ENCODE peak calls at places on chromosomes 6 and 20, in ten cellular contexts. X is stomach, C is DND-41, P is heart left ventricle, S is SJSA1, Q is fibroblast of lung, W is Peyer's patch, V is body of pancreas, A is BE2C, O is neural progenitor cell. J is an unnamed sample.

GRCh38 chr6:68087399-68088133 is 547.5 kb upstream of the ADGRB3 start:
- DNase-seq in X (no peak), C (no peak), P (no peak), S (no peak), Q (no peak), W (no peak), V (no peak), A (no peak), O (no peak), J (no peak)

GRCh38 chr6:167573461-167574215 is 248.8 kb downstream of the TTLL2 start:
- DNase-seq in X (no peak), C (no peak), P (no peak), S (no peak), Q (peak; percentile 22), W (no peak), V (no peak), A (no peak), O (no peak), J (no peak)

GRCh38 chr20:354298-354977 is 7.5 kb downstream of the NRSN2 start:
- DNase-seq in X (peak; percentile 81), C (peak; percentile 85), P (peak; percentile 72), S (peak; percentile 72), Q (peak; percentile 61), W (peak; percentile 78), V (peak; percentile 77), A (peak; percentile 59), O (peak; percentile 88), J (peak; percentile 72)

GRCh38 chr6:164563866-164564265 is 745.5 kb downstream of the C6orf118 start:
- DNase-seq in X (no peak), C (no peak), P (no peak), S (no peak), Q (no peak), W (no peak), V (no peak), A (no peak), O (peak; percentile 94), J (no peak)

GRCh38 chr6:137690721-137691120 is 176.3 kb upstream of the TNFAIP3 start:
- DNase-seq in X (no peak), C (no peak), P (no peak), S (no peak), Q (no peak), W (no peak), V (no peak), A (no peak), O (no peak), J (no peak)

GRCh38 chr6:162670345-162670744 is 57.2 kb downstream of the PRKN start:
- DNase-seq in X (no peak), C (no peak), P (no peak), S (no peak), Q (no peak), W (no peak), V (no peak), A (no peak), O (peak; percentile 33), J (no peak)

GRCh38 chr6:95576621-95577316 is 566 bp upstream of the MANEA start:
- DNase-seq in X (no peak), C (no peak), P (no peak), S (no peak), Q (peak; percentile 16), W (no peak), V (no peak), A (no peak), O (no peak), J (no peak)

GRCh38 chr6:8645212-8645611 is 209.9 kb upstream of the SLC35B3 start:
- DNase-seq in X (no peak), C (no peak), P (no peak), S (no peak), Q (no peak), W (no peak), V (no peak), A (no peak), O (no peak), J (no peak)

GRCh38 chr6:100288311-100288710 is 176.4 kb downstream of the SIM1 start:
- DNase-seq in X (no peak), C (no peak), P (no peak), S (no peak), Q (no peak), W (no peak), V (no peak), A (no peak), O (no peak), J (no peak)

GRCh38 chr20:41306061-41306727 is 11.3 kb downstream of the ZHX3 start:
- DNase-seq in X (no peak), C (no peak), P (no peak), S (no peak), Q (no peak), W (no peak), V (no peak), A (no peak), O (no peak), J (no peak)

GRCh38 chr6:40328376-40328987 is 258.7 kb downstream of the LRFN2 start:
- DNase-seq in X (peak; percentile 78), C (peak; percentile 50), P (no peak), S (no peak), Q (no peak), W (peak; percentile 64), V (peak; percentile 81), A (peak; percentile 61), O (peak; percentile 63), J (peak; percentile 74)

GRCh38 chr20:34516874-34517542 is 786 bp downstream of the DYNLRB1 start:
- DNase-seq in X (no peak), C (peak; percentile 67), P (no peak), S (no peak), Q (no peak), W (no peak), V (no peak), A (peak; percentile 34), O (peak; percentile 38), J (no peak)

GRCh38 chr6:169216830-169217229 is 36.8 kb downstream of the THBS2 start:
- DNase-seq in X (no peak), C (no peak), P (no peak), S (no peak), Q (no peak), W (no peak), V (no peak), A (no peak), O (no peak), J (no peak)

GRCh38 chr6:153215242-153215641 is 84.2 kb upstream of the RGS17 start:
- DNase-seq in X (no peak), C (no peak), P (no peak), S (no peak), Q (no peak), W (no peak), V (no peak), A (peak; percentile 13), O (no peak), J (no peak)

GRCh38 chr6:156828280-156828703 is 51.1 kb downstream of the ARID1B start:
- DNase-seq in X (no peak), C (no peak), P (peak; percentile 39), S (peak; percentile 61), Q (peak; percentile 93), W (no peak), V (peak; percentile 36), A (no peak), O (no peak), J (no peak)

GRCh38 chr20:21503345-21503744 is 10.5 kb downstream of the NKX2-2 start:
- DNase-seq in X (no peak), C (peak; percentile 24), P (no peak), S (no peak), Q (peak; percentile 87), W (no peak), V (no peak), A (no peak), O (no peak), J (no peak)

GRCh38 chr6:111342913-111343312 is 140.1 kb downstream of the REV3L start:
- DNase-seq in X (no peak), C (no peak), P (no peak), S (no peak), Q (peak; percentile 3), W (no peak), V (no peak), A (no peak), O (no peak), J (no peak)

DNA sequence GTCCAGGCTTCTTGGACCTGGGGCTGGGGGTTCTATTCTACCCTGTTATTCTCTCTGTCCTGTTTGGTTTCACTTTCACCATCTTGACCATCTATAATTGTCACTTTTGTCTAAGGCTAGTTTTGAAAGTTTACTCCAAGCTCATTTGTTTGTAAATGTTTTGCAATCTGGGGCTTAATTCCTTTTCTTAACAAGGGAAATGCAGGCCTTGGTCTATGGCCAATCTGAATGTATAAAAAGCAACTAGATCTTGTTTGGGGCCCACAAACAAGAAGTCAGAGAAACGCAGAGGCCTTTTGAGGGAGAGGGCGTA is 86.3 kb upstream of the PREP start:
- DNase-seq in X (no peak), C (no peak), P (no peak), S (no peak), Q (no peak), W (no peak), V (no peak), A (no peak), O (no peak), J (no peak)
- H3K4me1 ChIP-seq in X (peaks cover 20% of the 10 kb centered on the region), C (peaks cover 11% of the 10 kb centered on the region), P (peaks cover 55% of the 10 kb centered on the region), S (peaks cover 31% of the 10 kb centered on the region), Q (peaks cover 4% of the 10 kb centered on the region), W (no peaks in the 10 kb centered on the region), V (no peaks in the 10 kb centered on the region), A (no peaks in the 10 kb centered on the region), O (peaks cover 34% of the 10 kb centered on the region), J (no peaks in the 10 kb centered on the region)

GRCh38 chr6:3393796-3394195 is 63.1 kb downstream of the SLC22A23 start:
- DNase-seq in X (no peak), C (no peak), P (no peak), S (no peak), Q (no peak), W (no peak), V (no peak), A (no peak), O (no peak), J (no peak)
- H3K4me1 ChIP-seq in X (peaks cover 33% of the 10 kb centered on the region), C (no peaks in the 10 kb centered on the region), P (peaks cover 3% of the 10 kb centered on the region), S (peaks cover 9% of the 10 kb centered on the region), Q (peaks cover 3% of the 10 kb centered on the region), W (no peaks in the 10 kb centered on the region), V (peaks cover 34% of the 10 kb centered on the region), A (no peaks in the 10 kb centered on the region), O (peaks cover 30% of the 10 kb centered on the region), J (peaks cover 45% of the 10 kb centered on the region)

DNA sequence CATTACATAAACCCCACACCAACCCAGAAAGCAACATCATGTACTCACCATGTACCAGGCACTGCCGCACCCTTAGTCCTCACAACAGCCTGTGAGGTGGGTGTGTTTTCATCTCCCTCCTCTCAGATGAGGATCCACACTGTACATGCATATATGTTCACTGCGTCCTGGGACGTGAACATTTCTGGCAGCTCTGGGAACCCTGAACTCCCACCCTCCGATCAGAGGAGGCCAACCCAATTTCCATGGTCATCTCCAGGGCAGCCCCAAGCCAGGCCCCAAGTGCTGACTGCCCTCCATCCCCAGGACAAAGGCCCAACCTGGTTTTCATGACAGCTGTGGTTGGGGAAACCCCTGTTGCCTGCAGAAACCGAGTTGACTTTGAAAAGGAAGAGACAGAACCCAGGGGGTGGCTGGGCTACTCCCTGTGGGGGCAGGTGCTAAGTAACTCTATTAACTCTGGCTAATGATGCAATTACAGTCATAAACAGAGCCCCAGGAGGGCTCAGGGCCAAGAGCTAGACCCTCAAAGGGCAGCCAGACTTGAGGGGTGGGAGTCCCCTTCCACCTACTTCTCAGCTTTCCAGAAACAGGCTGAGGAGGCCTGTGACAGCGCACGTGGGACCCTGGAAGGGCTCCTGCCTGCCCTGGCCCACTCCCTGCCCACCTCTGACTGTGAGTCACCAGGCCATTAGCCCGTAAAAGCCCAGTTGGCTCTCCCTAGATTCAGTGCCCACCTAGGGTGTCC is 2.6 kb downstream of the TFEB start:
- DNase-seq in X (peak; percentile 41), C (no peak), P (no peak), S (no peak), Q (no peak), W (no peak), V (no peak), A (peak; percentile 29), O (no peak), J (peak; percentile 48)
- H3K4me1 ChIP-seq in X (peaks cover 73% of the 10 kb centered on the region), C (peaks cover 31% of the 10 kb centered on the region), P (peaks cover 63% of the 10 kb centered on the region), S (peaks cover 17% of the 10 kb centered on the region), Q (peaks cover 3% of the 10 kb centered on the region), W (peaks cover 4% of the 10 kb centered on the region), V (peaks cover 25% of the 10 kb centered on the region), A (peaks cover 21% of the 10 kb centered on the region), O (peaks cover 25% of the 10 kb centered on the region), J (peaks cover 46% of the 10 kb centered on the region)

GRCh38 chr6:3910264-3910663 is 61.1 kb downstream of the FAM50B start:
- DNase-seq in X (no peak), C (no peak), P (no peak), S (no peak), Q (no peak), W (no peak), V (no peak), A (no peak), O (no peak), J (no peak)
- H3K4me1 ChIP-seq in X (peaks cover 18% of the 10 kb centered on the region), C (peaks cover 13% of the 10 kb centered on the region), P (peaks cover 39% of the 10 kb centered on the region), S (peaks cover 72% of the 10 kb centered on the region), Q (peaks cover 26% of the 10 kb centered on the region), W (no peaks in the 10 kb centered on the region), V (peaks cover 75% of the 10 kb centered on the region), A (peaks cover 5% of the 10 kb centered on the region), O (peaks cover 32% of the 10 kb centered on the region), J (peaks cover 9% of the 10 kb centered on the region)

J was measured in mucosa of descending colon.